ENCODE peak calls at places on chromosomes 3 and 15, in seven cellular contexts. W, H, F, I, N, M and K are unnamed samples.

GRCh38 chr15:75836953-75837321 is 6.3 kb upstream of the UBE2Q2 start:
- DNase-seq in W (no peak), H (peak), F (peak), I (no peak), N (no peak), M (peak), K (no peak)

GRCh38 chr3:129176051-129176450 is 7.6 kb downstream of the CNBP start:
- DNase-seq in W (no peak), H (no peak), F (no peak), I (no peak), N (no peak), M (no peak), K (no peak)

GRCh38 chr3:147298511-147298982 is 107.8 kb downstream of the ZIC4 start:
- DNase-seq in W (no peak), H (peak), F (peak), I (no peak), N (no peak), M (no peak), K (no peak)

GRCh38 chr3:52195823-52196331 is 2.1 kb upstream of the ALAS1 start:
- DNase-seq in W (no peak), H (peak), F (no peak), I (no peak), N (no peak), M (no peak), K (no peak)

GRCh38 chr3:140420621-140421357 is 257.1 kb upstream of the TRIM42 start:
- DNase-seq in W (no peak), H (peak), F (peak), I (no peak), N (peak), M (no peak), K (no peak)

GRCh38 chr15:78434134-78434533 is 3.9 kb upstream of the IREB2 start:
- DNase-seq in W (no peak), H (no peak), F (no peak), I (no peak), N (no peak), M (no peak), K (no peak)

GRCh38 chr3:106534206-106534605 is 665.4 kb upstream of the CBLB start:
- DNase-seq in W (no peak), H (peak), F (peak), I (no peak), N (no peak), M (peak), K (no peak)

GRCh38 chr3:194404365-194405140 is 5.5 kb upstream of the GP5 start:
- DNase-seq in W (no peak), H (peak), F (peak), I (no peak), N (peak), M (peak), K (peak)

GRCh38 chr3:128407986-128408692 is 58.6 kb downstream of the DNAJB8 start:
- DNase-seq in W (no peak), H (no peak), F (no peak), I (no peak), N (no peak), M (no peak), K (no peak)

GRCh38 chr3:179068779-179069530 is 2.7 kb downstream of the ZMAT3 start:
- DNase-seq in W (no peak), H (peak), F (no peak), I (no peak), N (peak), M (peak), K (no peak)

GRCh38 chr3:183122257-183122932 is 23.1 kb upstream of the MCCC1 start:
- DNase-seq in W (no peak), H (peak), F (peak), I (no peak), N (peak), M (peak), K (no peak)

GRCh38 chr3:119297169-119297568 is 3.0 kb downstream of the ARHGAP31 start:
- DNase-seq in W (no peak), H (peak), F (no peak), I (no peak), N (peak), M (no peak), K (no peak)

GRCh38 chr3:195372220-195372619 is 70.6 kb downstream of the ACAP2 start:
- DNase-seq in W (no peak), H (no peak), F (no peak), I (no peak), N (no peak), M (no peak), K (no peak)

GRCh38 chr15:95875141-95875643 is 455.3 kb upstream of the NR2F2 start:
- DNase-seq in W (no peak), H (peak), F (peak), I (no peak), N (no peak), M (peak), K (no peak)

GRCh38 chr15:34360298-34360697 is 6.7 kb downstream of the LPCAT4 start:
- DNase-seq in W (no peak), H (no peak), F (no peak), I (no peak), N (no peak), M (no peak), K (no peak)

GRCh38 chr3:150870406-150870805 is 34.8 kb downstream of the MINDY4B start:
- DNase-seq in W (no peak), H (peak), F (peak), I (no peak), N (no peak), M (no peak), K (no peak)